ENCODE peak calls at places on chromosomes 12 and 14, in five cellular contexts. K is AG04450, E is HepG2, W is hepatic stellate cell, N is WTC11. C is an unnamed sample.

GRCh38 chr12:51675062-51675803 is 84.2 kb downstream of the SCN8A start:
- DNase-seq in K (no peak), E (no peak), W (no peak), N (no peak), C (no peak)

GRCh38 chr12:31339831-31340622 is 14.1 kb upstream of the SINHCAF start:
- DNase-seq in K (no peak), E (no peak), W (no peak), N (peak), C (no peak)

GRCh38 chr12:129821964-129822363 is 81.9 kb downstream of the TMEM132D start:
- DNase-seq in K (no peak), E (no peak), W (no peak), N (no peak), C (no peak)

GRCh38 chr14:75640876-75641275 is 19.8 kb downstream of the ERG28 start:
- DNase-seq in K (no peak), E (no peak), W (no peak), N (no peak), C (no peak)

GRCh38 chr12:1325666-1326065 is 268.7 kb downstream of the FBXL14 start:
- DNase-seq in K (no peak), E (no peak), W (no peak), N (no peak), C (no peak)

GRCh38 chr12:111819191-111820158 is 22.6 kb upstream of the MAPKAPK5 start:
- DNase-seq in K (no peak), E (no peak), W (no peak), N (no peak), C (no peak)

GRCh38 chr14:94269156-94269555 is 23.9 kb downstream of the SERPINA10 start:
- DNase-seq in K (no peak), E (no peak), W (no peak), N (no peak), C (no peak)

GRCh38 chr14:102683399-102684275 is 91.2 kb downstream of the RCOR1 start:
- DNase-seq in K (no peak), E (peak), W (no peak), N (peak), C (no peak)

GRCh38 chr12:107035733-107036132 is 48.8 kb upstream of the MTERF2 start:
- DNase-seq in K (no peak), E (no peak), W (no peak), N (no peak), C (no peak)

GRCh38 chr12:9364224-9365176 is 156.3 kb upstream of the PZP start:
- DNase-seq in K (peak), E (peak), W (peak), N (peak), C (peak)

GRCh38 chr14:62062645-62063044 is 300.4 kb downstream of the SNAPC1 start:
- DNase-seq in K (no peak), E (no peak), W (no peak), N (no peak), C (no peak)

GRCh38 chr14:69475194-69475818 is 9.2 kb upstream of the PLEKHD1 start:
- DNase-seq in K (no peak), E (peak), W (no peak), N (no peak), C (no peak)

GRCh38 chr12:73421832-73422231 is 1115.8 kb upstream of the ATXN7L3B start:
- DNase-seq in K (no peak), E (no peak), W (peak), N (no peak), C (no peak)

GRCh38 chr12:110548678-110549077 is 34.4 kb downstream of the PPTC7 start:
- DNase-seq in K (no peak), E (no peak), W (no peak), N (no peak), C (no peak)

GRCh38 chr12:32230607-32230982 is 123.9 kb downstream of the BICD1 start:
- DNase-seq in K (no peak), E (no peak), W (no peak), N (no peak), C (no peak)

GRCh38 chr12:83389237-83389996 is 702.7 kb downstream of the TMTC2 start:
- DNase-seq in K (no peak), E (no peak), W (no peak), N (peak), C (no peak)

GRCh38 chr12:116497051-116497529 is 62.1 kb upstream of the MAP1LC3B2 start:
- DNase-seq in K (no peak), E (no peak), W (no peak), N (no peak), C (no peak)

GRCh38 chr14:27392153-27392552 is 794.3 kb upstream of the NOVA1 start:
- DNase-seq in K (no peak), E (no peak), W (no peak), N (no peak), C (no peak)

GRCh38 chr14:75561013-75561432 is 17.4 kb upstream of the FLVCR2 start:
- DNase-seq in K (no peak), E (peak), W (peak), N (peak), C (peak)

GRCh38 chr12:125220404-125221273 is 155.4 kb downstream of the AACS start:
- DNase-seq in K (no peak), E (no peak), W (no peak), N (no peak), C (no peak)

GRCh38 chr12:116614194-116614885 is 55.2 kb downstream of the MAP1LC3B2 start:
- DNase-seq in K (no peak), E (no peak), W (no peak), N (no peak), C (no peak)

GRCh38 chr12:38813930-38814329 is 91.5 kb downstream of the CPNE8 start:
- DNase-seq in K (no peak), E (no peak), W (no peak), N (no peak), C (no peak)